ENCODE peak calls at places on chromosomes 13 and 19, in six cellular contexts. Z, L, P, S, X and E are unnamed samples.

GRCh38 chr13:106471957-106472543 is 63.4 kb downstream of the EFNB2 start:
- DNase-seq in Z (peak; percentile 96), L (no peak), P (no peak), S (no peak), X (peak; percentile 65), E (no peak)

GRCh38 chr13:80036845-80037504 is 304.0 kb downstream of the SPRY2 start:
- DNase-seq in Z (no peak), L (no peak), P (no peak), S (no peak), X (no peak), E (no peak)

GRCh38 chr19:33800012-33800680 is 3.5 kb downstream of the KCTD15 start:
- DNase-seq in Z (no peak), L (no peak), P (no peak), S (no peak), X (no peak), E (no peak)

GRCh38 chr19:50377051-50377441 is 789 bp downstream of the NR1H2 start:
- DNase-seq in Z (no peak), L (no peak), P (no peak), S (no peak), X (no peak), E (no peak)

GRCh38 chr13:93561553-93561952 is 334.9 kb downstream of the GPC6 start:
- DNase-seq in Z (no peak), L (no peak), P (no peak), S (no peak), X (no peak), E (no peak)

GRCh38 chr19:5738423-5738822 is 18.0 kb downstream of the CATSPERD start:
- DNase-seq in Z (no peak), L (no peak), P (no peak), S (no peak), X (no peak), E (no peak)

GRCh38 chr13:46639033-46639981 is 86.3 kb downstream of the LRCH1 start:
- DNase-seq in Z (no peak), L (no peak), P (no peak), S (no peak), X (no peak), E (no peak)

GRCh38 chr13:72296246-72296645 is 429.2 kb upstream of the DACH1 start:
- DNase-seq in Z (no peak), L (no peak), P (no peak), S (no peak), X (no peak), E (no peak)

GRCh38 chr19:49118565-49119410 is at the start of gene C19orf73:
- DNase-seq in Z (peak; percentile 81), L (peak; percentile 87), P (peak; percentile 95), S (peak; percentile 96), X (peak; percentile 76), E (peak; percentile 99)

GRCh38 chr13:34419025-34419424 is 523.0 kb upstream of the NBEA start:
- DNase-seq in Z (no peak), L (no peak), P (no peak), S (no peak), X (no peak), E (no peak)

GRCh38 chr19:10471909-10472308 is 31.2 kb downstream of the KEAP1 start:
- DNase-seq in Z (peak; percentile 35), L (no peak), P (no peak), S (no peak), X (no peak), E (no peak)

GRCh38 chr13:38620876-38621275 is 66.0 kb upstream of the FREM2 start:
- DNase-seq in Z (no peak), L (no peak), P (no peak), S (no peak), X (no peak), E (no peak)

GRCh38 chr19:3096267-3096901 is 2.2 kb downstream of the GNA11 start:
- DNase-seq in Z (no peak), L (no peak), P (no peak), S (no peak), X (no peak), E (no peak)

GRCh38 chr19:44718441-44719261 is 19.7 kb downstream of the CEACAM16 start:
- DNase-seq in Z (no peak), L (no peak), P (peak; percentile 14), S (no peak), X (no peak), E (no peak)

GRCh38 chr13:19984430-19985218 is 26.1 kb downstream of the ZMYM2 start:
- DNase-seq in Z (peak; percentile 37), L (no peak), P (no peak), S (no peak), X (no peak), E (no peak)

GRCh38 chr13:34011552-34012085 is 193.7 kb downstream of the RFC3 start:
- DNase-seq in Z (no peak), L (no peak), P (no peak), S (no peak), X (no peak), E (no peak)

GRCh38 chr13:76829572-76830327 is 56.5 kb downstream of the KCTD12 start:
- DNase-seq in Z (no peak), L (no peak), P (no peak), S (no peak), X (no peak), E (peak; percentile 83)

GRCh38 chr19:34976611-34977010 is 12.6 kb upstream of the ZNF792 start:
- DNase-seq in Z (no peak), L (no peak), P (no peak), S (no peak), X (no peak), E (no peak)

GRCh38 chr19:19386373-19386869 is 19.1 kb upstream of the GATAD2A start:
- DNase-seq in Z (no peak), L (no peak), P (no peak), S (no peak), X (no peak), E (no peak)

GRCh38 chr19:15252398-15253018 is 20.3 kb upstream of the EPHX3 start:
- DNase-seq in Z (peak; percentile 33), L (no peak), P (peak; percentile 76), S (no peak), X (peak; percentile 18), E (no peak)

GRCh38 chr13:101424381-101425155 is 8.3 kb upstream of the NALCN start:
- DNase-seq in Z (no peak), L (no peak), P (peak; percentile 70), S (no peak), X (no peak), E (no peak)

GRCh38 chr13:61685683-61686013 is 270.0 kb upstream of the PCDH20 start:
- DNase-seq in Z (no peak), L (no peak), P (no peak), S (no peak), X (no peak), E (no peak)

GRCh38 chr13:40963927-40964326 is 55.2 kb downstream of the ELF1 start:
- DNase-seq in Z (no peak), L (no peak), P (no peak), S (no peak), X (no peak), E (no peak)

GRCh38 chr13:98301721-98302120 is 124.7 kb upstream of the RNF113B start:
- DNase-seq in Z (no peak), L (no peak), P (no peak), S (no peak), X (no peak), E (no peak)

GRCh38 chr13:97257800-97258799 is 36.0 kb downstream of the MBNL2 start:
- DNase-seq in Z (peak; percentile 97), L (no peak), P (no peak), S (peak; percentile 55), X (no peak), E (peak; percentile 93)